ENCODE peak calls at places on chromosome 7, in seven cellular contexts. Q is nephron progenitor cell; D is mesendoderm; S is stimulated activated CD4-positive, alpha-beta T cell treated with anti-CD3 and anti-CD28 coated beads, Interleukin-2, amount 100 ng/mL, for 48 hours; T is A549; Z is LoVo; G is GM06990. V is an unnamed sample.
A peak's percentile ranks its signal among the peaks of the same experiment; 100 is the strongest.

GRCh38 chr7:90246184-90246583 is 1.2 kb downstream of the CFAP69 start:
- DNase-seq in Q (peak; percentile 26), D (peak; percentile 86), S (no peak), T (no peak), Z (no peak), G (no peak), V (no peak)

GRCh38 chr7:92808006-92808405 is 28.4 kb downstream of the CDK6 start:
- DNase-seq in Q (no peak), D (no peak), S (no peak), T (no peak), Z (no peak), G (no peak), V (no peak)

GRCh38 chr7:50504646-50505546 is 54.7 kb upstream of the FIGNL1 start:
- DNase-seq in Q (no peak), D (no peak), S (no peak), T (no peak), Z (no peak), G (no peak), V (no peak)

GRCh38 chr7:137670521-137671064 is 176.2 kb downstream of the DGKI start:
- DNase-seq in Q (no peak), D (no peak), S (no peak), T (no peak), Z (no peak), G (peak; percentile 38), V (no peak)

GRCh38 chr7:155844019-155844453 is 31.8 kb upstream of the SHH start:
- DNase-seq in Q (peak; percentile 31), D (no peak), S (no peak), T (peak; percentile 81), Z (peak; percentile 81), G (no peak), V (no peak)

GRCh38 chr7:155291045-155291530 is 6.6 kb upstream of the INSIG1 start:
- DNase-seq in Q (no peak), D (peak; percentile 22), S (no peak), T (peak; percentile 67), Z (peak; percentile 81), G (no peak), V (peak; percentile 47)

GRCh38 chr7:123201901-123202300 is 2.1 kb upstream of the SLC13A1 start:
- DNase-seq in Q (no peak), D (no peak), S (no peak), T (no peak), Z (no peak), G (no peak), V (no peak)

GRCh38 chr7:69922011-69922803 is 323.9 kb downstream of the AUTS2 start:
- DNase-seq in Q (no peak), D (no peak), S (no peak), T (no peak), Z (peak; percentile 79), G (peak; percentile 61), V (no peak)

GRCh38 chr7:50205011-50205410 is 99.5 kb upstream of the IKZF1 start:
- DNase-seq in Q (no peak), D (peak; percentile 76), S (no peak), T (no peak), Z (no peak), G (no peak), V (no peak)

GRCh38 chr7:20132596-20132995 is 84.6 kb downstream of the MACC1 start:
- DNase-seq in Q (no peak), D (peak; percentile 47), S (no peak), T (no peak), Z (no peak), G (no peak), V (no peak)

GRCh38 chr7:115300228-115300870 is 378.5 kb downstream of the MDFIC start:
- DNase-seq in Q (no peak), D (no peak), S (no peak), T (peak; percentile 12), Z (no peak), G (no peak), V (peak; percentile 13)

GRCh38 chr7:27160147-27160545 is 3.7 kb upstream of the HOXA7 start:
- DNase-seq in Q (peak; percentile 34), D (no peak), S (no peak), T (no peak), Z (peak; percentile 37), G (no peak), V (no peak)

GRCh38 chr7:48875300-48875916 is 48.9 kb upstream of the CDC14C start:
- DNase-seq in Q (peak; percentile 61), D (peak; percentile 80), S (no peak), T (peak; percentile 48), Z (peak; percentile 55), G (no peak), V (peak; percentile 2)

GRCh38 chr7:24898691-24899090 is 81.3 kb downstream of the OSBPL3 start:
- DNase-seq in Q (no peak), D (no peak), S (no peak), T (no peak), Z (no peak), G (peak; percentile 54), V (no peak)

GRCh38 chr7:43372656-43373355 is 210.1 kb upstream of the STK17A start:
- DNase-seq in Q (no peak), D (peak; percentile 20), S (no peak), T (no peak), Z (no peak), G (no peak), V (no peak)

GRCh38 chr7:131103997-131104396 is 223.7 kb upstream of the MKLN1 start:
- DNase-seq in Q (no peak), D (no peak), S (no peak), T (no peak), Z (no peak), G (no peak), V (no peak)

GRCh38 chr7:75804004-75804403 is 9.6 kb downstream of the CCL24 start:
- DNase-seq in Q (no peak), D (no peak), S (no peak), T (no peak), Z (no peak), G (no peak), V (no peak)

GRCh38 chr7:157310676-157311185 is 26.1 kb upstream of the DNAJB6 start:
- DNase-seq in Q (no peak), D (peak; percentile 49), S (no peak), T (no peak), Z (no peak), G (no peak), V (no peak)

GRCh38 chr7:67429735-67430134 is 433.1 kb downstream of the TYW1 start:
- DNase-seq in Q (no peak), D (no peak), S (no peak), T (no peak), Z (no peak), G (no peak), V (no peak)

GRCh38 chr7:93717217-93717900 is 142.8 kb upstream of the CALCR start:
- DNase-seq in Q (no peak), D (no peak), S (no peak), T (no peak), Z (peak; percentile 11), G (no peak), V (no peak)

GRCh38 chr7:100476903-100477870 is 1.8 kb downstream of the TSC22D4 start:
- DNase-seq in Q (no peak), D (no peak), S (peak; percentile 37), T (no peak), Z (no peak), G (no peak), V (no peak)

GRCh38 chr7:149220534-149220933 is 18.9 kb upstream of the ZNF212 start:
- DNase-seq in Q (no peak), D (peak; percentile 59), S (no peak), T (no peak), Z (no peak), G (no peak), V (peak; percentile 13)

GRCh38 chr7:25813381-25813780 is 338.6 kb upstream of the NFE2L3 start:
- DNase-seq in Q (no peak), D (no peak), S (no peak), T (no peak), Z (no peak), G (no peak), V (no peak)

GRCh38 chr7:22356010-22356854 is 722 bp downstream of the RAPGEF5 start:
- DNase-seq in Q (peak; percentile 21), D (no peak), S (no peak), T (no peak), Z (peak; percentile 40), G (peak; percentile 61), V (no peak)

GRCh38 chr7:84998665-84999064 is 188.2 kb downstream of the SEMA3D start:
- DNase-seq in Q (no peak), D (no peak), S (no peak), T (no peak), Z (no peak), G (no peak), V (no peak)

GRCh38 chr7:8823486-8823885 is 390.1 kb downstream of the NXPH1 start:
- DNase-seq in Q (no peak), D (no peak), S (no peak), T (peak; percentile 5), Z (no peak), G (no peak), V (no peak)

GRCh38 chr7:133167300-133167699 is 85.4 kb upstream of the CHCHD3 start:
- DNase-seq in Q (no peak), D (peak; percentile 11), S (no peak), T (no peak), Z (no peak), G (no peak), V (no peak)

GRCh38 chr7:748446-748845 is 21.4 kb upstream of the PRKAR1B start:
- DNase-seq in Q (no peak), D (no peak), S (no peak), T (no peak), Z (no peak), G (no peak), V (no peak)

GRCh38 chr7:22725585-22725984 is 1.4 kb upstream of the IL6 start:
- DNase-seq in Q (no peak), D (peak; percentile 88), S (no peak), T (peak; percentile 40), Z (no peak), G (no peak), V (peak; percentile 22)

GRCh38 chr7:39703143-39703542 is 79.8 kb downstream of the RALA start:
- DNase-seq in Q (no peak), D (peak; percentile 48), S (no peak), T (peak; percentile 7), Z (no peak), G (no peak), V (no peak)

GRCh38 chr7:28988818-28989595 is 30.9 kb upstream of the TRIL start:
- DNase-seq in Q (no peak), D (peak; percentile 69), S (no peak), T (no peak), Z (no peak), G (no peak), V (no peak)

GRCh38 chr7:32868116-32868515 is 23.4 kb downstream of the KBTBD2 start:
- DNase-seq in Q (no peak), D (no peak), S (no peak), T (no peak), Z (no peak), G (no peak), V (no peak)

GRCh38 chr7:12623885-12624498 is 53.5 kb downstream of the SCIN start:
- DNase-seq in Q (no peak), D (peak; percentile 21), S (no peak), T (peak; percentile 35), Z (peak; percentile 59), G (no peak), V (no peak)

GRCh38 chr7:10860516-10860915 is 113.2 kb upstream of the PHF14 start:
- DNase-seq in Q (no peak), D (peak; percentile 75), S (no peak), T (no peak), Z (no peak), G (no peak), V (no peak)

GRCh38 chr7:82335927-82336326 is 107.7 kb downstream of the CACNA2D1 start:
- DNase-seq in Q (no peak), D (peak; percentile 29), S (no peak), T (peak; percentile 28), Z (no peak), G (no peak), V (peak; percentile 1)

GRCh38 chr7:133921635-133922182 is 205.4 kb upstream of the LRGUK start:
- DNase-seq in Q (no peak), D (no peak), S (no peak), T (no peak), Z (no peak), G (no peak), V (no peak)

GRCh38 chr7:95609277-95609971 is 13.1 kb upstream of the PDK4 start:
- DNase-seq in Q (no peak), D (no peak), S (no peak), T (peak; percentile 41), Z (peak; percentile 47), G (no peak), V (peak; percentile 89)

GRCh38 chr7:45342236-45342635 is 184.6 kb downstream of the RAMP3 start:
- DNase-seq in Q (no peak), D (no peak), S (no peak), T (peak; percentile 9), Z (peak; percentile 51), G (no peak), V (no peak)

V was measured in dermis microvascular lymphatic vessel endothelial cell.